ENCODE peak calls at places on chromosome 22, in seven cellular contexts. H, G, D, A, R, W and M are unnamed samples.

GRCh38 chr22:45505991-45506743 is 3.5 kb downstream of the FBLN1 start:
- DNase-seq in H (no peak), A (no peak), G (no peak), R (no peak), W (no peak), D (no peak), M (no peak)

GRCh38 chr22:50146440-50147228 is 23.9 kb upstream of the PANX2 start:
- DNase-seq in G (peak; percentile 39), R (no peak), H (peak; percentile 68), A (peak; percentile 82), D (peak; percentile 81), W (peak; percentile 61), M (peak; percentile 78)

GRCh38 chr22:47776329-47776728 is 1013.9 kb downstream of the TBC1D22A start:
- DNase-seq in W (no peak), D (no peak), A (no peak), H (no peak), R (no peak), G (no peak), M (no peak)

GRCh38 chr22:47372596-47373385 is 610.3 kb downstream of the TBC1D22A start:
- DNase-seq in D (no peak), W (no peak), R (no peak), G (no peak), H (no peak), A (no peak), M (no peak)

GRCh38 chr22:31497148-31497938 is 1.0 kb downstream of the SFI1 start:
- DNase-seq in H (no peak), D (no peak), W (no peak), A (no peak), R (no peak), G (no peak), M (no peak)

GRCh38 chr22:49216579-49216978 is 611.1 kb downstream of the BRD1 start:
- DNase-seq in A (no peak), H (no peak), D (no peak), R (no peak), G (no peak), W (no peak), M (no peak)

GRCh38 chr22:48152154-48152775 is 1389.8 kb downstream of the TBC1D22A start:
- DNase-seq in D (no peak), R (no peak), A (no peak), W (no peak), G (no peak), H (no peak), M (no peak)

GRCh38 chr22:32796865-32797573 is 4.5 kb upstream of the TIMP3 start:
- DNase-seq in A (peak; percentile 59), H (peak; percentile 81), D (peak; percentile 78), W (peak; percentile 69), R (no peak), G (peak; percentile 23), M (peak; percentile 66)

GRCh38 chr22:41403532-41404318 is 22.0 kb downstream of the TEF start:
- DNase-seq in A (peak; percentile 87), G (peak; percentile 63), R (no peak), W (peak; percentile 73), D (peak; percentile 98), H (peak; percentile 98), M (peak; percentile 84)

GRCh38 chr22:48851933-48852549 is 975.6 kb downstream of the BRD1 start:
- DNase-seq in W (no peak), G (no peak), R (no peak), D (no peak), H (no peak), A (no peak), M (no peak)

GRCh38 chr22:27844256-27844655 is 42.7 kb upstream of the MN1 start:
- DNase-seq in D (no peak), W (no peak), G (no peak), H (peak; percentile 29), R (no peak), A (no peak), M (no peak)

GRCh38 chr22:28759861-28760560 is 12.5 kb upstream of the CCDC117 start:
- DNase-seq in G (no peak), W (no peak), A (no peak), D (no peak), R (no peak), H (no peak), M (peak; percentile 40)

GRCh38 chr22:24801906-24802504 is 4.0 kb upstream of the SGSM1 start:
- DNase-seq in R (no peak), G (no peak), D (no peak), W (no peak), A (no peak), H (no peak), M (no peak)

GRCh38 chr22:17905445-17905844 is 118.9 kb downstream of the MICAL3 start:
- DNase-seq in D (no peak), W (no peak), G (no peak), A (no peak), R (no peak), H (no peak), M (no peak)

GRCh38 chr22:12601870-12602779 is 2925.9 kb upstream of the OR11H1 start:
- DNase-seq in W (no peak), A (no peak), G (no peak), H (no peak), R (no peak), D (peak; percentile 55), M (no peak)

GRCh38 chr22:49198705-49199084 is 629.0 kb downstream of the BRD1 start:
- DNase-seq in G (no peak), H (peak; percentile 24), R (no peak), W (no peak), D (no peak), A (no peak), M (no peak)

GRCh38 chr22:50526849-50527801 is 1.7 kb upstream of the SCO2 start:
- DNase-seq in D (peak; percentile 71), G (no peak), W (no peak), H (peak; percentile 80), A (peak; percentile 29), R (no peak), M (peak; percentile 55)

GRCh38 chr22:29977107-29977506 is 94.1 kb downstream of the MTMR3 start:
- DNase-seq in R (no peak), H (no peak), G (no peak), W (no peak), D (no peak), A (no peak), M (no peak)

GRCh38 chr22:24819487-24819886 is 13.5 kb downstream of the SGSM1 start:
- DNase-seq in A (no peak), R (no peak), G (no peak), D (no peak), H (no peak), W (no peak), M (no peak)

GRCh38 chr22:39545310-39546063 is 12.9 kb upstream of the RPS19BP1 start:
- DNase-seq in R (no peak), D (peak; percentile 69), G (no peak), W (no peak), A (peak; percentile 45), H (no peak), M (peak; percentile 60)

GRCh38 chr22:33902073-33902472 is 18.2 kb downstream of the LARGE1 start:
- DNase-seq in W (no peak), D (no peak), R (no peak), H (no peak), G (no peak), A (no peak), M (no peak)
- H3K4me3 ChIP-seq in W (no peak overlapping the region), D (no peak overlapping the region), R (no peak overlapping the region), H (no peak overlapping the region), G (no peak overlapping the region), A (no peak overlapping the region), M (no peak overlapping the region)

GRCh38 chr22:43861529-43861928 is 784 bp downstream of the SULT4A1 start:
- DNase-seq in D (peak; percentile 8), G (no peak), R (no peak), H (no peak), W (no peak), A (peak; percentile 3), M (no peak)
- H3K4me3 ChIP-seq in D (no peak overlapping the region), G (peak overlapping the region; percentile 30), R (peak overlapping the region; percentile 15), H (peak overlapping the region; percentile 54), W (peak overlapping the region; percentile 33), A (peak overlapping the region; percentile 28), M (peak overlapping the region; percentile 11)

GRCh38 chr22:22465782-22466181 is 42.8 kb downstream of the ZNF280B start:
- DNase-seq in R (no peak), G (no peak), A (peak; percentile 22), H (no peak), W (no peak), D (no peak), M (no peak)

GRCh38 chr22:22467112-22467511 is 41.4 kb downstream of the ZNF280B start:
- DNase-seq in G (no peak), W (no peak), D (no peak), R (no peak), H (no peak), A (no peak), M (no peak)

GRCh38 chr22:22465094-22465602 is 43.4 kb downstream of the ZNF280B start:
- DNase-seq in G (no peak), H (no peak), D (no peak), W (no peak), A (no peak), R (no peak), M (no peak)

GRCh38 chr22:22464541-22465054 is 43.9 kb downstream of the ZNF280B start:
- DNase-seq in A (no peak), G (no peak), D (no peak), W (no peak), R (no peak), H (no peak), M (no peak)

GRCh38 chr22:22469527-22469926 is 39.0 kb downstream of the ZNF280B start:
- DNase-seq in G (no peak), R (no peak), D (no peak), W (no peak), H (no peak), A (no peak), M (no peak)
- H3K4me3 ChIP-seq in G (no peak overlapping the region), R (no peak overlapping the region), D (no peak overlapping the region), W (no peak overlapping the region), H (no peak overlapping the region), A (no peak overlapping the region), M (no peak overlapping the region)

DNA sequence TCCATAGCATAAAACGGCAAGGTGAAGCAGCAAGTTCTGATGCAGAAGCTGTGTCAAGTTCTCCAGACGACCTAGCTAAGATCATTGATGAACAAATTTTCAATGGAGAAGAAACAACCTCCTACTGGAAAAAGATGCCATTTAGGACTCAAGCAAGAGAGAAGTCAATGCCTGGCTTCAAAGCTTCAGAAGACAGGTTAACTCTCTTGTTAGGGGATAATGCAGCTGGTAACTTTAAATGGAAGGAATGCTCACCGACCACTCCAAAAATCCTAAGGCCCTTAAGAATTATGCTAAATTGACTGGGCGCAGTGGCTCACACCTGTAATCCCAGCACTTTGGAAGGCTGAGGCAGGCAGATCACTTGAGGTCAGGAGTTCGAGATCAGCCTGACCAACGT is 31.3 kb downstream of the CLTCL1 start:
- DNase-seq in H (no peak), A (no peak), D (no peak), G (no peak), R (no peak), W (no peak), M (no peak)
- H3K4me3 ChIP-seq in H (peak overlapping the region; percentile 50), A (no peak overlapping the region), D (no peak overlapping the region), G (no peak overlapping the region), R (no peak overlapping the region), W (no peak overlapping the region), M (no peak overlapping the region)